ENCODE peak calls at places on chromosome 4, in six cellular contexts. One of them, this sample, is unnamed.
A peak's percentile ranks its signal among the peaks of the same experiment; 100 is the strongest.

GRCh38 chr4:26878729-26879415 is 18.2 kb downstream of the STIM2 start:
- DNase-seq in ovary: no peak
- DNase-seq in stimulated activated CD8-positive, alpha-beta memory T cell treated with anti-CD3 and anti-CD28 coated beads, Interleukin-4, amount 100 ng/mL, for 1 hour: no peak
- DNase-seq in iPS DF 19.7: no peak
- DNase-seq in breast epithelium: no peak
- DNase-seq in SW480: no peak
- DNase-seq in this sample: no peak

GRCh38 chr4:8237256-8237989 is 32.1 kb upstream of the HTRA3 start:
- DNase-seq in stimulated activated CD8-positive, alpha-beta memory T cell treated with anti-CD3 and anti-CD28 coated beads, Interleukin-4, amount 100 ng/mL, for 1 hour: no peak
- DNase-seq in ovary: no peak
- DNase-seq in iPS DF 19.7: no peak
- DNase-seq in SW480: no peak
- DNase-seq in breast epithelium: no peak
- DNase-seq in this sample: no peak

GRCh38 chr4:147157860-147158701 is 212.4 kb upstream of the TTC29 start:
- DNase-seq in stimulated activated CD8-positive, alpha-beta memory T cell treated with anti-CD3 and anti-CD28 coated beads, Interleukin-4, amount 100 ng/mL, for 1 hour: no peak
- DNase-seq in iPS DF 19.7: no peak
- DNase-seq in SW480: peak; percentile 68
- DNase-seq in ovary: peak; percentile 57
- DNase-seq in breast epithelium: no peak
- DNase-seq in this sample: no peak

GRCh38 chr4:155954939-155955338 is 1.3 kb upstream of the CTSO start:
- DNase-seq in SW480: no peak
- DNase-seq in iPS DF 19.7: no peak
- DNase-seq in breast epithelium: no peak
- DNase-seq in ovary: no peak
- DNase-seq in stimulated activated CD8-positive, alpha-beta memory T cell treated with anti-CD3 and anti-CD28 coated beads, Interleukin-4, amount 100 ng/mL, for 1 hour: no peak
- DNase-seq in this sample: no peak

GRCh38 chr4:152118819-152119553 is 358.2 kb upstream of the GATB start:
- DNase-seq in iPS DF 19.7: no peak
- DNase-seq in stimulated activated CD8-positive, alpha-beta memory T cell treated with anti-CD3 and anti-CD28 coated beads, Interleukin-4, amount 100 ng/mL, for 1 hour: no peak
- DNase-seq in ovary: no peak
- DNase-seq in breast epithelium: no peak
- DNase-seq in SW480: no peak
- DNase-seq in this sample: no peak

GRCh38 chr4:52588097-52588496 is 71.0 kb downstream of the USP46 start:
- DNase-seq in ovary: no peak
- DNase-seq in stimulated activated CD8-positive, alpha-beta memory T cell treated with anti-CD3 and anti-CD28 coated beads, Interleukin-4, amount 100 ng/mL, for 1 hour: no peak
- DNase-seq in breast epithelium: no peak
- DNase-seq in SW480: peak; percentile 13
- DNase-seq in iPS DF 19.7: peak; percentile 28
- DNase-seq in this sample: peak; percentile 28

GRCh38 chr4:186067757-186068385 is 1.1 kb upstream of the TLR3 start:
- DNase-seq in SW480: peak; percentile 72
- DNase-seq in breast epithelium: peak; percentile 37
- DNase-seq in iPS DF 19.7: no peak
- DNase-seq in ovary: peak; percentile 37
- DNase-seq in stimulated activated CD8-positive, alpha-beta memory T cell treated with anti-CD3 and anti-CD28 coated beads, Interleukin-4, amount 100 ng/mL, for 1 hour: peak; percentile 4
- DNase-seq in this sample: peak; percentile 51

GRCh38 chr4:88033309-88033708 is 25.9 kb downstream of the PKD2 start:
- DNase-seq in SW480: peak; percentile 35
- DNase-seq in breast epithelium: no peak
- DNase-seq in ovary: no peak
- DNase-seq in iPS DF 19.7: peak; percentile 23
- DNase-seq in stimulated activated CD8-positive, alpha-beta memory T cell treated with anti-CD3 and anti-CD28 coated beads, Interleukin-4, amount 100 ng/mL, for 1 hour: no peak
- DNase-seq in this sample: peak; percentile 26

GRCh38 chr4:34636623-34637022 is 1607.7 kb downstream of the ARAP2 start:
- DNase-seq in stimulated activated CD8-positive, alpha-beta memory T cell treated with anti-CD3 and anti-CD28 coated beads, Interleukin-4, amount 100 ng/mL, for 1 hour: no peak
- DNase-seq in ovary: no peak
- DNase-seq in breast epithelium: no peak
- DNase-seq in iPS DF 19.7: no peak
- DNase-seq in SW480: no peak
- DNase-seq in this sample: no peak

GRCh38 chr4:81913427-81913878 is 441.7 kb upstream of the RASGEF1B start:
- DNase-seq in SW480: peak; percentile 54
- DNase-seq in ovary: no peak
- DNase-seq in stimulated activated CD8-positive, alpha-beta memory T cell treated with anti-CD3 and anti-CD28 coated beads, Interleukin-4, amount 100 ng/mL, for 1 hour: peak; percentile 6
- DNase-seq in breast epithelium: no peak
- DNase-seq in iPS DF 19.7: peak; percentile 42
- DNase-seq in this sample: peak; percentile 34

GRCh38 chr4:147076179-147076578 is 130.5 kb upstream of the TTC29 start:
- DNase-seq in iPS DF 19.7: no peak
- DNase-seq in ovary: no peak
- DNase-seq in breast epithelium: no peak
- DNase-seq in SW480: no peak
- DNase-seq in stimulated activated CD8-positive, alpha-beta memory T cell treated with anti-CD3 and anti-CD28 coated beads, Interleukin-4, amount 100 ng/mL, for 1 hour: no peak
- DNase-seq in this sample: no peak

GRCh38 chr4:93791570-93792195 is 36.9 kb upstream of the ATOH1 start:
- DNase-seq in SW480: peak; percentile 39
- DNase-seq in iPS DF 19.7: no peak
- DNase-seq in stimulated activated CD8-positive, alpha-beta memory T cell treated with anti-CD3 and anti-CD28 coated beads, Interleukin-4, amount 100 ng/mL, for 1 hour: no peak
- DNase-seq in breast epithelium: no peak
- DNase-seq in ovary: peak; percentile 36
- DNase-seq in this sample: no peak

GRCh38 chr4:175671491-175671934 is 140.6 kb downstream of the GPM6A start:
- DNase-seq in stimulated activated CD8-positive, alpha-beta memory T cell treated with anti-CD3 and anti-CD28 coated beads, Interleukin-4, amount 100 ng/mL, for 1 hour: no peak
- DNase-seq in breast epithelium: no peak
- DNase-seq in SW480: no peak
- DNase-seq in iPS DF 19.7: no peak
- DNase-seq in ovary: no peak
- DNase-seq in this sample: no peak

GRCh38 chr4:82388405-82388804 is 14.6 kb upstream of the HNRNPD start:
- DNase-seq in breast epithelium: no peak
- DNase-seq in stimulated activated CD8-positive, alpha-beta memory T cell treated with anti-CD3 and anti-CD28 coated beads, Interleukin-4, amount 100 ng/mL, for 1 hour: no peak
- DNase-seq in ovary: no peak
- DNase-seq in SW480: no peak
- DNase-seq in iPS DF 19.7: no peak
- DNase-seq in this sample: no peak

GRCh38 chr4:168811207-168811606 is 198.8 kb downstream of the CBR4 start:
- DNase-seq in iPS DF 19.7: no peak
- DNase-seq in ovary: no peak
- DNase-seq in stimulated activated CD8-positive, alpha-beta memory T cell treated with anti-CD3 and anti-CD28 coated beads, Interleukin-4, amount 100 ng/mL, for 1 hour: no peak
- DNase-seq in SW480: no peak
- DNase-seq in breast epithelium: peak; percentile 52
- DNase-seq in this sample: no peak